ENCODE peak calls at places on chromosomes 2 and 18, in five cellular contexts. One of them, this sample, is unnamed.

GRCh38 chr18:45227004-45227403 is 388.3 kb upstream of the SLC14A2 start:
- DNase-seq in stimulated activated CD8-positive, alpha-beta memory T cell treated with anti-CD3 and anti-CD28 coated beads, Interleukin-2, amount 100 ng/mL, for 48 hours: no peak
- DNase-seq in HFFc6: no peak
- DNase-seq in effector memory CD4-positive, alpha-beta T cell: no peak
- DNase-seq in cardiac muscle cell: no peak
- DNase-seq in this sample: no peak

GRCh38 chr2:74583504-74583903 is 29.0 kb downstream of the DOK1 start:
- DNase-seq in stimulated activated CD8-positive, alpha-beta memory T cell treated with anti-CD3 and anti-CD28 coated beads, Interleukin-2, amount 100 ng/mL, for 48 hours: no peak
- DNase-seq in HFFc6: peak
- DNase-seq in cardiac muscle cell: peak
- DNase-seq in effector memory CD4-positive, alpha-beta T cell: no peak
- DNase-seq in this sample: no peak

GRCh38 chr2:38685116-38685735 is 19.3 kb downstream of the GALM start:
- DNase-seq in effector memory CD4-positive, alpha-beta T cell: no peak
- DNase-seq in cardiac muscle cell: peak
- DNase-seq in HFFc6: no peak
- DNase-seq in stimulated activated CD8-positive, alpha-beta memory T cell treated with anti-CD3 and anti-CD28 coated beads, Interleukin-2, amount 100 ng/mL, for 48 hours: no peak
- DNase-seq in this sample: no peak

GRCh38 chr18:60892855-60893254 is 440.4 kb upstream of the CDH20 start:
- DNase-seq in HFFc6: no peak
- DNase-seq in stimulated activated CD8-positive, alpha-beta memory T cell treated with anti-CD3 and anti-CD28 coated beads, Interleukin-2, amount 100 ng/mL, for 48 hours: no peak
- DNase-seq in cardiac muscle cell: peak
- DNase-seq in effector memory CD4-positive, alpha-beta T cell: no peak
- DNase-seq in this sample: no peak

GRCh38 chr2:43356774-43357173 is 130.4 kb upstream of the ZFP36L2 start:
- DNase-seq in HFFc6: peak
- DNase-seq in stimulated activated CD8-positive, alpha-beta memory T cell treated with anti-CD3 and anti-CD28 coated beads, Interleukin-2, amount 100 ng/mL, for 48 hours: no peak
- DNase-seq in effector memory CD4-positive, alpha-beta T cell: no peak
- DNase-seq in cardiac muscle cell: no peak
- DNase-seq in this sample: no peak

GRCh38 chr18:23377669-23378469 is 75.2 kb upstream of the RIOK3 start:
- DNase-seq in cardiac muscle cell: peak
- DNase-seq in HFFc6: peak
- DNase-seq in effector memory CD4-positive, alpha-beta T cell: no peak
- DNase-seq in stimulated activated CD8-positive, alpha-beta memory T cell treated with anti-CD3 and anti-CD28 coated beads, Interleukin-2, amount 100 ng/mL, for 48 hours: no peak
- DNase-seq in this sample: no peak

GRCh38 chr2:21260316-21260715 is 136.5 kb downstream of the TDRD15 start:
- DNase-seq in effector memory CD4-positive, alpha-beta T cell: no peak
- DNase-seq in stimulated activated CD8-positive, alpha-beta memory T cell treated with anti-CD3 and anti-CD28 coated beads, Interleukin-2, amount 100 ng/mL, for 48 hours: no peak
- DNase-seq in HFFc6: no peak
- DNase-seq in cardiac muscle cell: no peak
- DNase-seq in this sample: no peak

GRCh38 chr2:182999348-183000028 is 38.8 kb downstream of the NCKAP1 start:
- DNase-seq in effector memory CD4-positive, alpha-beta T cell: no peak
- DNase-seq in HFFc6: no peak
- DNase-seq in stimulated activated CD8-positive, alpha-beta memory T cell treated with anti-CD3 and anti-CD28 coated beads, Interleukin-2, amount 100 ng/mL, for 48 hours: no peak
- DNase-seq in cardiac muscle cell: no peak
- DNase-seq in this sample: no peak

GRCh38 chr2:479031-479430 is 191.1 kb upstream of the ALKAL2 start:
- DNase-seq in cardiac muscle cell: no peak
- DNase-seq in effector memory CD4-positive, alpha-beta T cell: no peak
- DNase-seq in HFFc6: no peak
- DNase-seq in stimulated activated CD8-positive, alpha-beta memory T cell treated with anti-CD3 and anti-CD28 coated beads, Interleukin-2, amount 100 ng/mL, for 48 hours: no peak
- DNase-seq in this sample: no peak

GRCh38 chr2:71071681-71072398 is 3.4 kb downstream of the NAGK start:
- DNase-seq in stimulated activated CD8-positive, alpha-beta memory T cell treated with anti-CD3 and anti-CD28 coated beads, Interleukin-2, amount 100 ng/mL, for 48 hours: peak
- DNase-seq in HFFc6: no peak
- DNase-seq in effector memory CD4-positive, alpha-beta T cell: peak
- DNase-seq in cardiac muscle cell: no peak
- DNase-seq in this sample: peak

GRCh38 chr2:201233192-201234166 is 26.9 kb upstream of the CASP8 start:
- DNase-seq in effector memory CD4-positive, alpha-beta T cell: peak
- DNase-seq in HFFc6: no peak
- DNase-seq in stimulated activated CD8-positive, alpha-beta memory T cell treated with anti-CD3 and anti-CD28 coated beads, Interleukin-2, amount 100 ng/mL, for 48 hours: peak
- DNase-seq in cardiac muscle cell: peak
- DNase-seq in this sample: peak

GRCh38 chr18:57352271-57352701 is at the start of gene ST8SIA3:
- DNase-seq in effector memory CD4-positive, alpha-beta T cell: no peak
- DNase-seq in cardiac muscle cell: no peak
- DNase-seq in HFFc6: no peak
- DNase-seq in stimulated activated CD8-positive, alpha-beta memory T cell treated with anti-CD3 and anti-CD28 coated beads, Interleukin-2, amount 100 ng/mL, for 48 hours: no peak
- DNase-seq in this sample: no peak

GRCh38 chr2:57330447-57330846 is 716.2 kb upstream of the VRK2 start:
- DNase-seq in effector memory CD4-positive, alpha-beta T cell: no peak
- DNase-seq in cardiac muscle cell: no peak
- DNase-seq in stimulated activated CD8-positive, alpha-beta memory T cell treated with anti-CD3 and anti-CD28 coated beads, Interleukin-2, amount 100 ng/mL, for 48 hours: no peak
- DNase-seq in HFFc6: no peak
- DNase-seq in this sample: no peak

GRCh38 chr2:12534646-12535263 is 182.0 kb upstream of the TRIB2 start:
- DNase-seq in cardiac muscle cell: peak
- DNase-seq in effector memory CD4-positive, alpha-beta T cell: no peak
- DNase-seq in stimulated activated CD8-positive, alpha-beta memory T cell treated with anti-CD3 and anti-CD28 coated beads, Interleukin-2, amount 100 ng/mL, for 48 hours: no peak
- DNase-seq in HFFc6: peak
- DNase-seq in this sample: no peak

GRCh38 chr18:73201940-73202339 is 334.2 kb upstream of the NETO1 start:
- DNase-seq in effector memory CD4-positive, alpha-beta T cell: no peak
- DNase-seq in cardiac muscle cell: no peak
- DNase-seq in stimulated activated CD8-positive, alpha-beta memory T cell treated with anti-CD3 and anti-CD28 coated beads, Interleukin-2, amount 100 ng/mL, for 48 hours: no peak
- DNase-seq in HFFc6: no peak
- DNase-seq in this sample: no peak